ENCODE peak calls at places on chromosomes 5 and 9, in ten cellular contexts. One of them, this sample, is unnamed. For H3K9me3, the result is how much of the 10 kb centered on the place peaks cover.

GRCh38 chr5:93054424-93055165 is 526.4 kb downstream of the NR2F1-AS1 start:
- DNase-seq in tibial artery: no peak
- DNase-seq in endothelial cell of umbilical vein: no peak
- DNase-seq in neuronal stem cell: no peak
- DNase-seq in HCT116: no peak
- DNase-seq in left lung: no peak
- DNase-seq in naive thymus-derived CD4-positive, alpha-beta T cell: no peak
- DNase-seq in OCI-LY7: no peak
- DNase-seq in GM23248: peak
- DNase-seq in body of pancreas: no peak
- DNase-seq in this sample: no peak

GRCh38 chr5:95178046-95178651 is 106.7 kb downstream of the MCTP1 start:
- DNase-seq in tibial artery: no peak
- DNase-seq in endothelial cell of umbilical vein: peak
- DNase-seq in neuronal stem cell: peak
- DNase-seq in HCT116: peak
- DNase-seq in left lung: no peak
- DNase-seq in naive thymus-derived CD4-positive, alpha-beta T cell: no peak
- DNase-seq in OCI-LY7: peak
- DNase-seq in GM23248: peak
- DNase-seq in body of pancreas: no peak
- DNase-seq in this sample: no peak

GRCh38 chr5:133777951-133778350 is 165.6 kb upstream of the FSTL4 start:
- DNase-seq in tibial artery: no peak
- DNase-seq in endothelial cell of umbilical vein: no peak
- DNase-seq in neuronal stem cell: no peak
- DNase-seq in HCT116: no peak
- DNase-seq in left lung: no peak
- DNase-seq in naive thymus-derived CD4-positive, alpha-beta T cell: no peak
- DNase-seq in OCI-LY7: no peak
- DNase-seq in GM23248: no peak
- DNase-seq in body of pancreas: no peak
- DNase-seq in this sample: no peak

GRCh38 chr5:137344723-137345322 is 154.3 kb downstream of the SPOCK1 start:
- DNase-seq in tibial artery: peak
- DNase-seq in endothelial cell of umbilical vein: peak
- DNase-seq in neuronal stem cell: peak
- DNase-seq in HCT116: peak
- DNase-seq in left lung: no peak
- DNase-seq in naive thymus-derived CD4-positive, alpha-beta T cell: no peak
- DNase-seq in OCI-LY7: peak
- DNase-seq in GM23248: peak
- DNase-seq in body of pancreas: peak
- DNase-seq in this sample: no peak

GRCh38 chr5:138824924-138825863 is 49.9 kb downstream of the LRRTM2 start:
- DNase-seq in tibial artery: no peak
- DNase-seq in endothelial cell of umbilical vein: peak
- DNase-seq in neuronal stem cell: no peak
- DNase-seq in HCT116: no peak
- DNase-seq in left lung: no peak
- DNase-seq in naive thymus-derived CD4-positive, alpha-beta T cell: peak
- DNase-seq in OCI-LY7: peak
- DNase-seq in GM23248: peak
- DNase-seq in body of pancreas: no peak
- DNase-seq in this sample: no peak

GRCh38 chr5:151137067-151137825 is 20.3 kb downstream of the ANXA6 start:
- DNase-seq in tibial artery: no peak
- DNase-seq in endothelial cell of umbilical vein: no peak
- DNase-seq in neuronal stem cell: no peak
- DNase-seq in HCT116: no peak
- DNase-seq in left lung: no peak
- DNase-seq in naive thymus-derived CD4-positive, alpha-beta T cell: no peak
- DNase-seq in OCI-LY7: no peak
- DNase-seq in GM23248: no peak
- DNase-seq in body of pancreas: no peak
- DNase-seq in this sample: no peak

GRCh38 chr9:36025751-36026150 is 11.0 kb upstream of the RECK start:
- DNase-seq in tibial artery: no peak
- DNase-seq in endothelial cell of umbilical vein: no peak
- DNase-seq in neuronal stem cell: no peak
- DNase-seq in HCT116: no peak
- DNase-seq in left lung: no peak
- DNase-seq in naive thymus-derived CD4-positive, alpha-beta T cell: no peak
- DNase-seq in OCI-LY7: no peak
- DNase-seq in GM23248: no peak
- DNase-seq in body of pancreas: no peak
- DNase-seq in this sample: no peak

GRCh38 chr9:18826248-18826647 is 206.8 kb downstream of the SAXO1 start:
- DNase-seq in tibial artery: no peak
- DNase-seq in endothelial cell of umbilical vein: no peak
- DNase-seq in neuronal stem cell: no peak
- DNase-seq in HCT116: no peak
- DNase-seq in left lung: no peak
- DNase-seq in naive thymus-derived CD4-positive, alpha-beta T cell: no peak
- DNase-seq in OCI-LY7: no peak
- DNase-seq in GM23248: no peak
- DNase-seq in body of pancreas: no peak
- DNase-seq in this sample: no peak

GRCh38 chr5:142403583-142403982 is 78.8 kb upstream of the SPRY4 start:
- DNase-seq in tibial artery: no peak
- DNase-seq in endothelial cell of umbilical vein: no peak
- DNase-seq in neuronal stem cell: no peak
- DNase-seq in HCT116: peak
- DNase-seq in left lung: no peak
- DNase-seq in naive thymus-derived CD4-positive, alpha-beta T cell: no peak
- DNase-seq in OCI-LY7: no peak
- DNase-seq in GM23248: no peak
- DNase-seq in body of pancreas: no peak
- DNase-seq in this sample: no peak

GRCh38 chr5:142545653-142546322 is 140.1 kb downstream of the FGF1 start:
- DNase-seq in tibial artery: no peak
- DNase-seq in endothelial cell of umbilical vein: peak
- DNase-seq in neuronal stem cell: no peak
- DNase-seq in HCT116: no peak
- DNase-seq in left lung: no peak
- DNase-seq in naive thymus-derived CD4-positive, alpha-beta T cell: no peak
- DNase-seq in OCI-LY7: no peak
- DNase-seq in GM23248: peak
- DNase-seq in body of pancreas: no peak
- DNase-seq in this sample: no peak

GRCh38 chr9:114968710-114969109 is 38.3 kb upstream of the TNFSF8 start:
- DNase-seq in tibial artery: no peak
- DNase-seq in endothelial cell of umbilical vein: no peak
- DNase-seq in neuronal stem cell: no peak
- DNase-seq in HCT116: no peak
- DNase-seq in left lung: no peak
- DNase-seq in naive thymus-derived CD4-positive, alpha-beta T cell: no peak
- DNase-seq in OCI-LY7: no peak
- DNase-seq in GM23248: peak
- DNase-seq in body of pancreas: peak
- DNase-seq in this sample: no peak

GRCh38 chr9:101455656-101456235 is 20.2 kb upstream of the ALDOB start:
- DNase-seq in tibial artery: no peak
- DNase-seq in endothelial cell of umbilical vein: no peak
- DNase-seq in neuronal stem cell: no peak
- DNase-seq in HCT116: no peak
- DNase-seq in left lung: no peak
- DNase-seq in naive thymus-derived CD4-positive, alpha-beta T cell: no peak
- DNase-seq in OCI-LY7: no peak
- DNase-seq in GM23248: peak
- DNase-seq in body of pancreas: no peak
- DNase-seq in this sample: no peak

GRCh38 chr5:100827481-100827889 is 75.6 kb downstream of the ST8SIA4 start:
- DNase-seq in tibial artery: no peak
- DNase-seq in endothelial cell of umbilical vein: peak
- DNase-seq in neuronal stem cell: no peak
- DNase-seq in HCT116: no peak
- DNase-seq in left lung: no peak
- DNase-seq in naive thymus-derived CD4-positive, alpha-beta T cell: no peak
- DNase-seq in OCI-LY7: peak
- DNase-seq in GM23248: peak
- DNase-seq in body of pancreas: no peak
- DNase-seq in this sample: peak

GRCh38 chr5:8826491-8826890 is 719.4 kb downstream of the SEMA5A start:
- DNase-seq in tibial artery: no peak
- DNase-seq in endothelial cell of umbilical vein: no peak
- DNase-seq in neuronal stem cell: no peak
- DNase-seq in HCT116: no peak
- DNase-seq in left lung: no peak
- DNase-seq in naive thymus-derived CD4-positive, alpha-beta T cell: no peak
- DNase-seq in OCI-LY7: no peak
- DNase-seq in GM23248: no peak
- DNase-seq in body of pancreas: no peak
- DNase-seq in this sample: no peak

GRCh38 chr9:83041771-83042170 is 21.2 kb downstream of the RASEF start:
- DNase-seq in tibial artery: no peak
- DNase-seq in endothelial cell of umbilical vein: no peak
- DNase-seq in neuronal stem cell: no peak
- DNase-seq in HCT116: no peak
- DNase-seq in left lung: no peak
- DNase-seq in naive thymus-derived CD4-positive, alpha-beta T cell: no peak
- DNase-seq in OCI-LY7: no peak
- DNase-seq in GM23248: no peak
- DNase-seq in body of pancreas: no peak
- DNase-seq in this sample: no peak

GRCh38 chr5:34977934-34978616 is 48.7 kb downstream of the DNAJC21 start:
- DNase-seq in tibial artery: no peak
- DNase-seq in endothelial cell of umbilical vein: no peak
- DNase-seq in neuronal stem cell: no peak
- DNase-seq in HCT116: no peak
- DNase-seq in left lung: no peak
- DNase-seq in naive thymus-derived CD4-positive, alpha-beta T cell: no peak
- DNase-seq in OCI-LY7: no peak
- DNase-seq in GM23248: no peak
- DNase-seq in body of pancreas: no peak
- DNase-seq in this sample: no peak

GRCh38 chr5:131671994-131672655 is 37.1 kb upstream of the RAPGEF6 start:
- DNase-seq in tibial artery: no peak
- DNase-seq in endothelial cell of umbilical vein: peak
- DNase-seq in neuronal stem cell: peak
- DNase-seq in HCT116: no peak
- DNase-seq in left lung: no peak
- DNase-seq in naive thymus-derived CD4-positive, alpha-beta T cell: no peak
- DNase-seq in OCI-LY7: no peak
- DNase-seq in GM23248: peak
- DNase-seq in body of pancreas: peak
- DNase-seq in this sample: no peak
- H3K4me3 ChIP-seq in tibial artery: no peak
- H3K4me3 ChIP-seq in endothelial cell of umbilical vein: no peak
- H3K4me3 ChIP-seq in neuronal stem cell: no peak
- H3K4me3 ChIP-seq in HCT116: no peak
- H3K4me3 ChIP-seq in left lung: no peak
- H3K4me3 ChIP-seq in naive thymus-derived CD4-positive, alpha-beta T cell: no peak
- H3K4me3 ChIP-seq in OCI-LY7: no peak
- H3K4me3 ChIP-seq in GM23248: peak
- H3K4me3 ChIP-seq in body of pancreas: no peak
- H3K4me3 ChIP-seq in this sample: no peak

DNA sequence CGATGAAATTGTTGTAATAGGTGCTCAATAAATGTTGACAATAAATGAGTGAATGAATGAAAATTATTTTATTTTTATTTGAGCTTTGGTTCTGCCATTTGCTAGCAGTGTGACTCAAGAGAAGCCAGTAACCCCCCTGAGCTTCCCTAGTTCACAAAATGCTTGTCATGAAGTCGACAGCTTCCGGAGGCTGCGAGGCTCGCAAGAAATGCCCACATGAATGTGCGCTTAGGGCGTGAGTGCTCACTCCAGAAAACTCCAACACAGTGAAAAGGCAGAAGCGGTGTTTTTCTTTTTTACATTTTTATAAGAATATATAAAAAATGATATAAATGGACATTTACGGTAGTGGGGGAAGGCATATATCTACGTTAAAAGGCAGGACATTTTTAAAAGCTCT is 26.5 kb downstream of the CDKN2A start:
- DNase-seq in tibial artery: no peak
- DNase-seq in endothelial cell of umbilical vein: no peak
- DNase-seq in neuronal stem cell: no peak
- DNase-seq in HCT116: no peak
- DNase-seq in left lung: no peak
- DNase-seq in naive thymus-derived CD4-positive, alpha-beta T cell: no peak
- DNase-seq in OCI-LY7: no peak
- DNase-seq in GM23248: no peak
- DNase-seq in body of pancreas: no peak
- DNase-seq in this sample: no peak
- H3K9me3 ChIP-seq in tibial artery: under half
- H3K9me3 ChIP-seq in endothelial cell of umbilical vein: under half
- H3K9me3 ChIP-seq in neuronal stem cell: under half
- H3K9me3 ChIP-seq in HCT116: under half
- H3K9me3 ChIP-seq in left lung: under half
- H3K9me3 ChIP-seq in naive thymus-derived CD4-positive, alpha-beta T cell: under half
- H3K9me3 ChIP-seq in OCI-LY7: under half
- H3K9me3 ChIP-seq in GM23248: under half
- H3K9me3 ChIP-seq in body of pancreas: under half
- H3K9me3 ChIP-seq in this sample: under half

GRCh38 chr9:133346021-133346713 is 1.8 kb downstream of the MED22 start:
- DNase-seq in tibial artery: no peak
- DNase-seq in endothelial cell of umbilical vein: no peak
- DNase-seq in neuronal stem cell: no peak
- DNase-seq in HCT116: no peak
- DNase-seq in left lung: peak
- DNase-seq in naive thymus-derived CD4-positive, alpha-beta T cell: no peak
- DNase-seq in OCI-LY7: no peak
- DNase-seq in GM23248: no peak
- DNase-seq in body of pancreas: no peak
- DNase-seq in this sample: no peak
- H3K4me3 ChIP-seq in tibial artery: peak
- H3K4me3 ChIP-seq in endothelial cell of umbilical vein: no peak
- H3K4me3 ChIP-seq in neuronal stem cell: peak
- H3K4me3 ChIP-seq in HCT116: peak
- H3K4me3 ChIP-seq in left lung: peak
- H3K4me3 ChIP-seq in naive thymus-derived CD4-positive, alpha-beta T cell: peak
- H3K4me3 ChIP-seq in OCI-LY7: peak
- H3K4me3 ChIP-seq in GM23248: peak
- H3K4me3 ChIP-seq in body of pancreas: no peak
- H3K4me3 ChIP-seq in this sample: no peak

DNA sequence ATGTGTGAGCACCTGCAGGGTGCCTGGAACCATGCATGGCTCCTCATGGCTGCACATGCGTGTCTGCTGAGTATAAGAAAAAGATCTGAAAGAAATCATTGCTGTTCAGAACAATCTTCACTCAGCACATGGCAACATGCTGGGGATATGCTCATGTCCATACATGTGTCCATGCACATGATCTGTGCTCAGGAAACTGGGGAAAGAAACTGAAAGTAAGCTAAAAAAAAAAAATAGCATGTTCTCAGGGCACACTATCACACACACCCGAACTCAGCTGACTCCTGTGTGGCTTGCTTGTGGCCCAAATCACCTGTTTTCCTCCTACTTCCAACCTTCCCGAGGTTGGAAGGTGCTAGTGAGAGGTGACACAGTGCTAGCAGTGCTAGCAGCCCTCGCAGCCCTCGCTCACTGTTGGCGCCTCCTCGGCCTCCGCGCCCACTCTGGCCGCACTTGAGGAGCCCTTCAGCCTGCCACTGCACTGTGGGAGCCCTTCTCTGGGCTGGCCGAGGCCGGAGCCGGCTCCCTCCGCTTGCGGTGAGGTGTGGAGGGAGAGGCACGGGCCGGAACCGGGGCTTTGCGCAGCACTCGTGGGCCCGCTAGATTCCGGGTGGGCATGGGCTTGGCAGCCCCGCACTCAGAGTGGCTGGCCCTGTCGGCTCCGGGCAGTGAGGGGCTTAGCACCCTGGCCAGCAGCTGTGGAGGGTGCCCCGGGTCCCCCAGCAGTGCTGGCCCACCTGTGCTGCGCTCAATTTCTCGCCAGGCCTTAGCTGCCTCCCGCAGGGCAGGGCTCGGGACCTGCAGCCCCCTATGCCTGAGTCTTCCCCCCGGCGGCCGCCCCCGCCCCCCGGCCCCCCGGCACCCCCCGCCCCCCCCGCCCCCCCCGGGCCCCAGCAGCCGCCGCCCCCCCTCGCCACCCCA is 76.0 kb downstream of the GADD45G start:
- DNase-seq in tibial artery: no peak
- DNase-seq in endothelial cell of umbilical vein: no peak
- DNase-seq in neuronal stem cell: no peak
- DNase-seq in HCT116: no peak
- DNase-seq in left lung: no peak
- DNase-seq in naive thymus-derived CD4-positive, alpha-beta T cell: no peak
- DNase-seq in OCI-LY7: no peak
- DNase-seq in GM23248: no peak
- DNase-seq in body of pancreas: no peak
- DNase-seq in this sample: no peak
- H3K9me3 ChIP-seq in tibial artery: under half
- H3K9me3 ChIP-seq in endothelial cell of umbilical vein: under half
- H3K9me3 ChIP-seq in neuronal stem cell: under half
- H3K9me3 ChIP-seq in HCT116: under half
- H3K9me3 ChIP-seq in left lung: under half
- H3K9me3 ChIP-seq in naive thymus-derived CD4-positive, alpha-beta T cell: under half
- H3K9me3 ChIP-seq in OCI-LY7: under half
- H3K9me3 ChIP-seq in GM23248: under half
- H3K9me3 ChIP-seq in body of pancreas: under half
- H3K9me3 ChIP-seq in this sample: under half

This sample was measured in heart left ventricle.